ENCODE peak calls at places on chromosome 1, in four cellular contexts. One of them, this sample, is unnamed.

GRCh38 chr1:24373044-24373443 is 40.5 kb downstream of the STPG1 start:
- DNase-seq in AG10803: no peak
- DNase-seq in GM12864: no peak
- DNase-seq in HFF-Myc: no peak
- DNase-seq in this sample: no peak

GRCh38 chr1:154955039-154955717 is 721 bp downstream of the PBXIP1 start:
- DNase-seq in HFF-Myc: no peak
- DNase-seq in AG10803: peak; percentile 71
- DNase-seq in GM12864: no peak
- DNase-seq in this sample: peak; percentile 53

GRCh38 chr1:33424205-33424604 is 6.7 kb downstream of the PHC2 start:
- DNase-seq in GM12864: no peak
- DNase-seq in HFF-Myc: no peak
- DNase-seq in AG10803: peak; percentile 28
- DNase-seq in this sample: no peak

GRCh38 chr1:41498809-41499208 is 14.3 kb upstream of the EDN2 start:
- DNase-seq in HFF-Myc: no peak
- DNase-seq in AG10803: peak; percentile 88
- DNase-seq in GM12864: no peak
- DNase-seq in this sample: no peak

GRCh38 chr1:76294470-76295194 is 220.1 kb downstream of the ST6GALNAC3 start:
- DNase-seq in GM12864: peak; percentile 27
- DNase-seq in AG10803: no peak
- DNase-seq in HFF-Myc: no peak
- DNase-seq in this sample: no peak

GRCh38 chr1:17600313-17600712 is 60.8 kb downstream of the ARHGEF10L start:
- DNase-seq in HFF-Myc: no peak
- DNase-seq in AG10803: no peak
- DNase-seq in GM12864: no peak
- DNase-seq in this sample: no peak

GRCh38 chr1:179103999-179104398 is 22.1 kb downstream of the TOR3A start:
- DNase-seq in GM12864: no peak
- DNase-seq in HFF-Myc: no peak
- DNase-seq in AG10803: no peak
- DNase-seq in this sample: no peak

GRCh38 chr1:219697667-219698066 is 84.8 kb upstream of the ZC3H11B start:
- DNase-seq in GM12864: no peak
- DNase-seq in HFF-Myc: no peak
- DNase-seq in AG10803: no peak
- DNase-seq in this sample: no peak

GRCh38 chr1:55073187-55073916 is 34.0 kb downstream of the PCSK9 start:
- DNase-seq in HFF-Myc: no peak
- DNase-seq in GM12864: no peak
- DNase-seq in AG10803: no peak
- DNase-seq in this sample: no peak

GRCh38 chr1:116677474-116678062 is 10.0 kb upstream of the IGSF3 start:
- DNase-seq in HFF-Myc: no peak
- DNase-seq in AG10803: no peak
- DNase-seq in GM12864: no peak
- DNase-seq in this sample: no peak

GRCh38 chr1:9600861-9601834 is 12.4 kb downstream of the TMEM201 start:
- DNase-seq in GM12864: no peak
- DNase-seq in AG10803: no peak
- DNase-seq in HFF-Myc: no peak
- DNase-seq in this sample: no peak

GRCh38 chr1:6121021-6121421 is 59.1 kb downstream of the CHD5 start:
- DNase-seq in AG10803: no peak
- DNase-seq in HFF-Myc: no peak
- DNase-seq in GM12864: no peak
- DNase-seq in this sample: no peak

GRCh38 chr1:33327587-33328325 is 6.9 kb upstream of the A3GALT2 start:
- DNase-seq in GM12864: no peak
- DNase-seq in AG10803: peak; percentile 99
- DNase-seq in HFF-Myc: peak; percentile 82
- DNase-seq in this sample: peak; percentile 99

GRCh38 chr1:11692899-11693590 is 1.5 kb downstream of the DRAXIN start:
- DNase-seq in GM12864: no peak
- DNase-seq in HFF-Myc: peak; percentile 52
- DNase-seq in AG10803: peak; percentile 82
- DNase-seq in this sample: peak; percentile 90

GRCh38 chr1:47191940-47192457 is 2.2 kb upstream of the PDZK1IP1 start:
- DNase-seq in AG10803: no peak
- DNase-seq in HFF-Myc: no peak
- DNase-seq in GM12864: no peak
- DNase-seq in this sample: no peak

GRCh38 chr1:1543706-1544099 is 3.3 kb upstream of the TMEM240 start:
- DNase-seq in GM12864: no peak
- DNase-seq in HFF-Myc: no peak
- DNase-seq in AG10803: peak; percentile 54
- DNase-seq in this sample: no peak

GRCh38 chr1:214793708-214794107 is 190.7 kb downstream of the CENPF start:
- DNase-seq in GM12864: no peak
- DNase-seq in HFF-Myc: no peak
- DNase-seq in AG10803: no peak
- DNase-seq in this sample: peak; percentile 10

GRCh38 chr1:157411064-157411463 is 141.3 kb downstream of the FCRL5 start:
- DNase-seq in HFF-Myc: no peak
- DNase-seq in AG10803: no peak
- DNase-seq in GM12864: no peak
- DNase-seq in this sample: no peak

GRCh38 chr1:219567341-219567947 is 45.5 kb downstream of the ZC3H11B start:
- DNase-seq in GM12864: peak; percentile 29
- DNase-seq in HFF-Myc: no peak
- DNase-seq in AG10803: peak; percentile 42
- DNase-seq in this sample: peak; percentile 73

GRCh38 chr1:27564710-27565649 is 39.0 kb downstream of the AHDC1 start:
- DNase-seq in HFF-Myc: no peak
- DNase-seq in GM12864: no peak
- DNase-seq in AG10803: no peak
- DNase-seq in this sample: no peak

GRCh38 chr1:27562021-27562420 is 41.9 kb downstream of the AHDC1 start:
- DNase-seq in AG10803: no peak
- DNase-seq in GM12864: no peak
- DNase-seq in HFF-Myc: no peak
- DNase-seq in this sample: no peak

GRCh38 chr1:27562483-27563406 is 41.2 kb downstream of the AHDC1 start:
- DNase-seq in HFF-Myc: no peak
- DNase-seq in AG10803: no peak
- DNase-seq in GM12864: no peak
- DNase-seq in this sample: no peak

GRCh38 chr1:27563407-27564263 is 40.3 kb downstream of the AHDC1 start:
- DNase-seq in GM12864: no peak
- DNase-seq in HFF-Myc: no peak
- DNase-seq in AG10803: peak; percentile 54
- DNase-seq in this sample: peak; percentile 62

DNA sequence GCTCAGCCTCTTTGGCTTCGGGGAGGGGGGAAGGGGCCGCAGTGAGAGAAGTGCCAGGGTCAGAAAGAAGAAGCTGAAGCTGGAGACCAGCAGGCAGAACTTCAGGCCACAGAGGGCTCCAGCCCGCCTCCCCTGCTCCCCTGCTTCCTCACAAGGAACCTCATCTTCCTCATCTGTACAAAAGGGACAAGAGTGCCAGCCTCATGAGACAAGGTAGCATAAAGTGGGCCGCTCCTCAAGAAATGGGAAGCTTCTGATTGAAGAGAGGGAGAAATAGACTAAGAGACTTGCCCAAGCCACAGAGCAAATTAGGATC is 39.7 kb downstream of the AHDC1 start:
- DNase-seq in AG10803: no peak
- DNase-seq in HFF-Myc: no peak
- DNase-seq in GM12864: no peak
- DNase-seq in this sample: no peak
- H3K4me3 ChIP-seq in AG10803: no peak overlapping the region
- H3K4me3 ChIP-seq in HFF-Myc: no peak overlapping the region
- H3K4me3 ChIP-seq in GM12864: no peak overlapping the region
- H3K4me3 ChIP-seq in this sample: no peak overlapping the region

GRCh38 chr1:196607940-196608339 is 300 bp downstream of the KCNT2 start:
- DNase-seq in GM12864: no peak
- DNase-seq in HFF-Myc: no peak
- DNase-seq in AG10803: no peak
- DNase-seq in this sample: no peak

GRCh38 chr1:196608401-196609113 is at the start of gene KCNT2:
- DNase-seq in AG10803: peak; percentile 17
- DNase-seq in HFF-Myc: peak; percentile 15
- DNase-seq in GM12864: no peak
- DNase-seq in this sample: peak; percentile 34

GRCh38 chr1:196611873-196612272 is 3.6 kb upstream of the KCNT2 start:
- DNase-seq in AG10803: no peak
- DNase-seq in HFF-Myc: no peak
- DNase-seq in GM12864: no peak
- DNase-seq in this sample: no peak

GRCh38 chr1:196603651-196604050 is 4.6 kb downstream of the KCNT2 start:
- DNase-seq in GM12864: no peak
- DNase-seq in AG10803: no peak
- DNase-seq in HFF-Myc: no peak
- DNase-seq in this sample: no peak

DNA sequence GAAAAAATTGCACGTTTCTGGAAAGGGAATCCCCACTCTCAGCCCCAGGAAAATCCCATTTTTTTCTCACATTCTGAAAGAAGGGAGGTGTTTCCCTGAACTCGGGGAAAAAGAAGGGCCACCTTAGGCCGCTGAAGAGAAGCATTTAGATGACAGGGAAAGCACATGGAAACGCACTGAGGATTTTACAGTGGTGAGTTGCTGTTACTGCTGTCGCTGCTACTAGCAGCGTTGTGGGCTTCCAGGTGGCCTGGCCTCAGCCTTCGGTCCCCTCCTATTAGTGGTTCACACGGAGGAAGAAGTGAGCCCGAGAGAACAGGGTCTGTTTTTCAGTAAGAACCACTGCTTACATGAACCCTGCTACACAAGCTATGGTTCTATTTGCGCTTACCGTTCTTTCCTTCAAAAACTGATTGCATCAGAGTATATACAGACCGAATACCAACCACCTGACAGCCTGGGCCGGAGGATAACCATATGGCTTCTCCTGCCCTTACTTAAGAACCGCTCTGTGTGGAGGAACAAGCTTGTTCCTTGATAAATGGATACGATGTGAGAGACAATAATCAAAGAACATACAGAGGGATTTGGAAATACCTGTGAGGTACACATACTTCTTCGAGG is 986 bp upstream of the KCNT2 start:
- DNase-seq in AG10803: no peak
- DNase-seq in GM12864: no peak
- DNase-seq in HFF-Myc: peak; percentile 2
- DNase-seq in this sample: peak; percentile 14
- TF ChIP-seq CTCF in AG10803: no peak
- TF ChIP-seq CTCF in GM12864: no peak
- TF ChIP-seq CTCF in HFF-Myc: no peak
- TF ChIP-seq CTCF in this sample: no peak

DNA sequence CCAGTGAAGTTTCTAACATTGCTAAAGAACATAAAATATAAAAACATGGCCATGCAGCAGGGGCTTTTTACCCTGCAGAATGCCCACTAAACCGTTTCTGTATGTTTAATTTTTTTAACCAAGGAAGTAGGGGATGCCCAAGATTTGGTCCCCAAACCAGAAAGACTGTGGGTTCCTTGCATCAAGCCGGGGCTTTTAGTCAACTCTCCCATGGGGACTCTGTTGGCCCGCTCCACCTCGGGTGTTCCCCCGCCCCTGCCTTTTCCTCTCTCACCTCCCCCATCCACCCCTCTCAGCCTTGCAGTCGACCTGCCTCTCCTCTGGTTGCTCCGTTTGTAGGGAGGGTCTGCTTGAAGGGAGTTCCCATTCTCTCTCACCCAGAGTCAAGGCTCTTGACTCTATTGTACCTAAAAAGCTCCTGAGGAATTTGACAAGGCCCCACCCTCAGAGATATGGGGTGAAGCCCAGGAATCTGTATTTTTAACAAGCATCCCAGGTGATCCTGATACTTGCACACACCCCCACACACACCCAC is 117.5 kb downstream of the TOMM20 start:
- DNase-seq in HFF-Myc: no peak
- DNase-seq in AG10803: no peak
- DNase-seq in GM12864: peak; percentile 76
- DNase-seq in this sample: no peak
- H3K4me3 ChIP-seq in HFF-Myc: no peak overlapping the region
- H3K4me3 ChIP-seq in AG10803: no peak overlapping the region
- H3K4me3 ChIP-seq in GM12864: no peak overlapping the region
- H3K4me3 ChIP-seq in this sample: no peak overlapping the region

GRCh38 chr1:25487628-25488027 is 55.8 kb upstream of the LDLRAP1 start:
- DNase-seq in GM12864: no peak
- DNase-seq in HFF-Myc: no peak
- DNase-seq in AG10803: no peak
- DNase-seq in this sample: no peak
- TF ChIP-seq CTCF in GM12864: peak; percentile 62
- TF ChIP-seq CTCF in HFF-Myc: peak; percentile 48
- TF ChIP-seq CTCF in AG10803: peak; percentile 53
- TF ChIP-seq CTCF in this sample: peak; percentile 50

DNA sequence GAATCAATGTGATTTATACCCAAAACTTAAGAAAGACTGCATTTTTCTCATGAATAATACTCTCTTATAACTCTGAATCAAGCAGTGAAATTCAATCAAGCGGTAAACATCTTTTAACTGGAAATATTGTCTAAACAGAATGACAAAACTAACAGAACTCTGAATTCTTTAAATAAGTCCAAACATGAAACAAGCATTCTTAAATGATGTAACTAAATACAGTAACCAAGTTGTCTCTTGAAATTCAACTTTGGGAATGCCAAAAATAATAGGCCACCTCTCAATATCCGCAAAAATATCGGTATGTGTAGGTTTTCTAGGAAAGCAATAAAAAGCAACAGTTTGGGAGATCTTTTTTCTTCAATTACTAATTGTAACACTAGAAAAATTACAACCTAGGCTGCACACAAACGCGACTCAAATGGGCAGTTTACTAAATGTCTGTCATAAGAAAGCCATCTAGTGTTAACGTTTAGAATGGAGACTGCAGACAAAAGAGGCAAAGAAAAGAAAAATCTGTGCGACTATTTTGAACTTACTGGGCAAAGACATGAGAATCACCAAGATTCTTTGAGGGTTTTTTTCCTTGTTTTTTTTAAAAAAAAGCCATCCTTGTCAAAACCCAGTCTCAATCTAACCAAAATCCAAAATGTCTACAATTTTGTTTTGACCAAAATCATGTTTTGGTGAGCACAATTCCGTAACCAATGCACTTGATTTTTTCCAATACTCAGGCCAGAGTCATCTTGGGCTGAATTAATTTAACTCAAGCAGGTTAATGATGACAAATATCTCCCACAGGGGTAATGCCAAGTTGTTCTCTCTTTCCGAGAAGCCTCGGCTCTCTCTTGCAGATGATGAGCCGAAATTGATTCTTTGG is 1.4 kb downstream of the SIPA1L2 start:
- DNase-seq in AG10803: peak; percentile 54
- DNase-seq in GM12864: no peak
- DNase-seq in HFF-Myc: no peak
- DNase-seq in this sample: peak; percentile 48
- H3K4me3 ChIP-seq in AG10803: peak overlapping the region; percentile 74
- H3K4me3 ChIP-seq in GM12864: no peak overlapping the region
- H3K4me3 ChIP-seq in HFF-Myc: peak overlapping the region; percentile 49
- H3K4me3 ChIP-seq in this sample: peak overlapping the region; percentile 46

This sample was measured in fibroblast of mammary gland.